ENCODE peak calls at places on chromosomes 2 and 18, in five cellular contexts. K is trophoblast cell, U is hippocampal formation, B is NCI-H1417, A is heart right ventricle. W is an unnamed sample.

GRCh38 chr18:23970161-23971153 is 44.1 kb upstream of the TTC39C start:
- DNase-seq in K (peak; percentile 91), U (no peak), B (no peak), A (no peak), W (no peak)

GRCh38 chr2:27527182-27527581 is 30.5 kb downstream of the GCKR start:
- DNase-seq in K (peak; percentile 9), U (no peak), B (no peak), A (no peak), W (no peak)

GRCh38 chr2:211132046-211132445 is 575.6 kb downstream of the CPS1 start:
- DNase-seq in K (no peak), U (no peak), B (no peak), A (no peak), W (no peak)

GRCh38 chr18:76376668-76377358 is 118.2 kb downstream of the ZNF516 start:
- DNase-seq in K (no peak), U (no peak), B (no peak), A (no peak), W (peak; percentile 73)

GRCh38 chr2:65708129-65708528 is 275.7 kb upstream of the SPRED2 start:
- DNase-seq in K (no peak), U (no peak), B (no peak), A (no peak), W (no peak)

GRCh38 chr2:52775674-52776073 is 991.9 kb upstream of the CHAC2 start:
- DNase-seq in K (no peak), U (no peak), B (no peak), A (no peak), W (no peak)

GRCh38 chr2:162344617-162344950 is 652 bp downstream of the GCA start:
- DNase-seq in K (no peak), U (no peak), B (no peak), A (no peak), W (no peak)

GRCh38 chr2:35873921-35874320 is 481.7 kb upstream of the CRIM1 start:
- DNase-seq in K (no peak), U (no peak), B (no peak), A (no peak), W (no peak)

GRCh38 chr2:222753251-222753824 is 81.9 kb downstream of the MOGAT1 start:
- DNase-seq in K (no peak), U (no peak), B (peak; percentile 67), A (peak; percentile 45), W (no peak)

GRCh38 chr2:74383254-74383653 is 3.1 kb upstream of the DCTN1 start:
- DNase-seq in K (no peak), U (no peak), B (no peak), A (no peak), W (no peak)

GRCh38 chr2:207226243-207226642 is 60.5 kb upstream of the KLF7 start:
- DNase-seq in K (no peak), U (no peak), B (no peak), A (no peak), W (no peak)

GRCh38 chr2:169119816-169120215 is 50.5 kb downstream of the DHRS9 start:
- DNase-seq in K (no peak), U (no peak), B (no peak), A (no peak), W (no peak)

GRCh38 chr18:21179590-21180220 is 62.3 kb upstream of the GREB1L start:
- DNase-seq in K (peak; percentile 32), U (peak; percentile 4), B (peak; percentile 73), A (no peak), W (no peak)

GRCh38 chr18:38241216-38241615 is 675.6 kb upstream of the CELF4 start:
- DNase-seq in K (no peak), U (no peak), B (no peak), A (no peak), W (no peak)

GRCh38 chr2:65465857-65466256 is 33.5 kb upstream of the SPRED2 start:
- DNase-seq in K (no peak), U (no peak), B (no peak), A (peak; percentile 29), W (no peak)

GRCh38 chr2:29841386-29842004 is 79.9 kb downstream of the ALK start:
- DNase-seq in K (peak; percentile 9), U (no peak), B (peak; percentile 61), A (no peak), W (no peak)

GRCh38 chr2:195633573-195633870 is 23.5 kb upstream of the SLC39A10 start:
- DNase-seq in K (no peak), U (no peak), B (no peak), A (no peak), W (no peak)

GRCh38 chr18:57733861-57734260 is 69.3 kb downstream of the ATP8B1 start:
- DNase-seq in K (no peak), U (no peak), B (no peak), A (no peak), W (no peak)

GRCh38 chr18:67731853-67732252 is 215.3 kb upstream of the DSEL start:
- DNase-seq in K (no peak), U (no peak), B (no peak), A (no peak), W (no peak)

GRCh38 chr2:218860950-218861381 is 1.4 kb downstream of the WNT6 start:
- DNase-seq in K (no peak), U (no peak), B (no peak), A (peak; percentile 67), W (no peak)

GRCh38 chr2:20676353-20677215 is 9.6 kb downstream of the GDF7 start:
- DNase-seq in K (no peak), U (no peak), B (no peak), A (no peak), W (peak; percentile 31)

GRCh38 chr2:57881998-57882884 is 164.4 kb upstream of the VRK2 start:
- DNase-seq in K (no peak), U (no peak), B (peak; percentile 53), A (no peak), W (no peak)

GRCh38 chr2:170009209-170009608 is 168.7 kb upstream of the MYO3B start:
- DNase-seq in K (no peak), U (no peak), B (no peak), A (no peak), W (no peak)

GRCh38 chr18:48342588-48342987 is 66.6 kb downstream of the ZBTB7C start:
- DNase-seq in K (no peak), U (no peak), B (peak; percentile 78), A (no peak), W (peak; percentile 47)

GRCh38 chr2:178298785-178299212 is 104.5 kb downstream of the OSBPL6 start:
- DNase-seq in K (no peak), U (no peak), B (no peak), A (no peak), W (no peak)

GRCh38 chr2:224098473-224098872 is 59.4 kb upstream of the SERPINE2 start:
- DNase-seq in K (no peak), U (no peak), B (no peak), A (peak; percentile 23), W (no peak)